ENCODE peak calls at places on chromosomes 13 and 19, in six cellular contexts. D is breast epithelium, F is mesenchymal stem cell, C is heart right ventricle, Y is transverse colon, G is MM.1S. M is an unnamed sample. For H3K27me3, the result is how much of the 10 kb centered on the place peaks cover.

GRCh38 chr19:55216461-55217198 is 7.3 kb upstream of the PTPRH start:
- DNase-seq in C (peak), F (peak), G (no peak), D (peak), Y (peak), M (peak)

GRCh38 chr19:29779921-29780320 is 31.9 kb upstream of the CCNE1 start:
- DNase-seq in D (no peak), G (no peak), Y (no peak), C (no peak), F (no peak), M (no peak)

GRCh38 chr19:1882089-1882785 is 3.1 kb downstream of the ABHD17A start:
- DNase-seq in D (no peak), C (no peak), Y (peak), G (no peak), F (no peak), M (no peak)

GRCh38 chr13:25310891-25311290 is 9.5 kb downstream of the NUP58 start:
- DNase-seq in C (no peak), D (no peak), Y (no peak), G (no peak), F (no peak), M (no peak)

GRCh38 chr19:3710265-3710812 is 2.2 kb downstream of the TJP3 start:
- DNase-seq in Y (peak), F (peak), C (peak), G (no peak), D (peak), M (peak)

GRCh38 chr13:36549771-36550170 is 117.5 kb downstream of the CCNA1 start:
- DNase-seq in F (no peak), G (no peak), C (no peak), Y (no peak), D (no peak), M (no peak)

GRCh38 chr19:52946322-52947310 is 16.1 kb downstream of the ZNF816 start:
- DNase-seq in G (no peak), D (peak), F (no peak), Y (peak), C (peak), M (no peak)

GRCh38 chr19:34228762-34229161 is 25.6 kb upstream of the GARRE1 start:
- DNase-seq in C (no peak), G (no peak), D (no peak), F (no peak), Y (no peak), M (no peak)

GRCh38 chr19:584240-585001 is 5.3 kb upstream of the HCN2 start:
- DNase-seq in C (peak), Y (peak), D (no peak), G (peak), F (peak), M (no peak)

GRCh38 chr19:53102701-53103140 is 501 bp downstream of the ZNF160 start:
- DNase-seq in Y (peak), C (peak), D (no peak), F (peak), G (no peak), M (no peak)

GRCh38 chr13:29594710-29595379 is 643 bp downstream of the SLC7A1 start:
- DNase-seq in F (peak), G (no peak), D (peak), Y (peak), C (peak), M (peak)

GRCh38 chr19:15616627-15617270 is 1.7 kb downstream of the CYP4F8 start:
- DNase-seq in F (no peak), Y (no peak), D (no peak), C (no peak), G (no peak), M (no peak)

GRCh38 chr13:20391597-20392452 is 133.8 kb downstream of the CRYL1 start:
- DNase-seq in Y (no peak), G (no peak), C (no peak), D (no peak), F (no peak), M (no peak)

GRCh38 chr13:97182065-97182890 is 39.9 kb upstream of the MBNL2 start:
- DNase-seq in F (no peak), G (no peak), Y (no peak), C (no peak), D (no peak), M (no peak)

GRCh38 chr19:2587001-2587719 is 111.2 kb downstream of the GADD45B start:
- DNase-seq in D (no peak), F (peak), C (no peak), G (no peak), Y (no peak), M (no peak)

GRCh38 chr13:28458604-28459003 is 36.3 kb downstream of the FLT1 start:
- DNase-seq in G (no peak), F (no peak), Y (no peak), C (no peak), D (no peak), M (no peak)

GRCh38 chr19:18856385-18857126 is 24.8 kb downstream of the UPF1 start:
- DNase-seq in F (no peak), C (no peak), G (no peak), Y (no peak), D (no peak), M (no peak)

GRCh38 chr19:5253403-5254110 is 87.1 kb downstream of the PTPRS start:
- DNase-seq in G (no peak), D (no peak), Y (no peak), C (no peak), F (no peak), M (no peak)

GRCh38 chr19:56995298-56995697 is 124.5 kb upstream of the USP29 start:
- DNase-seq in F (no peak), D (no peak), C (no peak), G (no peak), Y (no peak), M (no peak)

GRCh38 chr13:76934671-76935070 is 13.6 kb upstream of the ACOD1 start:
- DNase-seq in Y (no peak), C (no peak), G (no peak), F (no peak), D (no peak), M (no peak)

GRCh38 chr19:14023404-14024235 is 4.3 kb upstream of the RLN3 start:
- DNase-seq in F (peak), Y (peak), C (no peak), D (no peak), G (no peak), M (no peak)

GRCh38 chr13:43305416-43305815 is 282.0 kb downstream of the DNAJC15 start:
- DNase-seq in F (no peak), D (no peak), Y (no peak), C (no peak), G (no peak), M (no peak)

GRCh38 chr13:94967183-94968039 is 255.1 kb upstream of the SOX21 start:
- DNase-seq in G (peak), Y (no peak), C (no peak), D (no peak), F (peak), M (no peak)

GRCh38 chr19:34257559-34257924 is 3.2 kb downstream of the GARRE1 start:
- DNase-seq in D (no peak), F (no peak), C (no peak), Y (no peak), G (no peak), M (no peak)

GRCh38 chr13:59424661-59425060 is 739.1 kb downstream of the DIAPH3 start:
- DNase-seq in D (no peak), F (no peak), Y (no peak), C (no peak), G (no peak), M (no peak)

GRCh38 chr19:17248011-17248776 is 2.5 kb upstream of the NR2F6 start:
- DNase-seq in C (no peak), Y (peak), G (no peak), F (peak), D (no peak), M (no peak)

GRCh38 chr19:571127-571974 is 1.0 kb upstream of the BSG start:
- DNase-seq in C (no peak), G (peak), Y (peak), F (peak), D (peak), M (no peak)

GRCh38 chr13:28497143-28497876 is 2.4 kb upstream of the FLT1 start:
- DNase-seq in D (no peak), G (no peak), C (no peak), Y (no peak), F (no peak), M (no peak)

GRCh38 chr13:43964698-43965097 is 85.0 kb downstream of the LACC1 start:
- DNase-seq in D (no peak), C (no peak), G (no peak), Y (no peak), F (no peak), M (no peak)

DNA sequence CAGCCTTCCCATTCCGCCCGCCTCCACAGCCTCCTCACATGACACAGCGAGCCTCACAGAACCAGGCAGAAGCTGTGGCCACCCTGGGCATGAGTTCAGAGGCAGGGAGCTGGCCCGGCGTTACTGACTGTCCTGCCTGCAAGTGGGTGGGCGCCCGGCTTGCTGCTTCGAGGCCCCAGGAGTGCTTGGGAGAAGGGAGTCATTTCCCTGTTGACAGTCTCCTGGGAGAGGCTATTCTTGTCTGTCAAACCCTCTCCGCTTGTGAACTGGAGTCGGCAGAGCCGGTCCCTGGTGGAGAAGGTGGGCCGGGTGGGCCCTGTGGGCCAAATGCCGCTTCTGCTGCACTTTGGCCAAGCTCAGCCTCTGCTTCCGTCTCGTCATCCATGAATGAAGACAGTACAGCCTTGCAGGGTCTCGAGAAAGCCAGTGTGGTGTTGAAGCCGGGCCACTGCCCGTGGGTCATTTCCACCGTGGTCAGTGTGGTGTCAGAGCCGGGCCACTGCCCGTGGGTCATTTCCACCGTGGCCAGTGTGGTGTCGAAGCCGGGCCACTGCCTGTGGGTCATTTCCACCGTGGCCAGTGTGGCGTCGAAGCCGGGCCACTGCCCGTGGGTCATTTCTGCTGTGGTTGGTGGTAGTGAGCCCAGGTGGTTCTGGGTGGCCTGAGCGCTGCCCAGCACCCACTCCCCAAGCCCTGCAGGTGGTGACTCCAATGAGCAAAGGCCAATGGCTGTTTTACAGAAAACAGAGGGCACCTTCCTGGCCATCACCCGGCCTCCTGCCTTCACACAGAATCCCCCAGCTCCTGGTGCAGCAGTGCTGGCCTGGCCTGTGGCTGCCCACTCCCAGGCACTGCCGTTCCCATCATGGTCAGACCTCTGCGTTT is 13.5 kb upstream of the F7 start:
- DNase-seq in C (no peak), G (no peak), F (no peak), Y (no peak), D (no peak), M (no peak)
- H3K27me3 ChIP-seq in C (under half), G (half or more), F (under half), Y (under half), D (under half), M (under half)

DNA sequence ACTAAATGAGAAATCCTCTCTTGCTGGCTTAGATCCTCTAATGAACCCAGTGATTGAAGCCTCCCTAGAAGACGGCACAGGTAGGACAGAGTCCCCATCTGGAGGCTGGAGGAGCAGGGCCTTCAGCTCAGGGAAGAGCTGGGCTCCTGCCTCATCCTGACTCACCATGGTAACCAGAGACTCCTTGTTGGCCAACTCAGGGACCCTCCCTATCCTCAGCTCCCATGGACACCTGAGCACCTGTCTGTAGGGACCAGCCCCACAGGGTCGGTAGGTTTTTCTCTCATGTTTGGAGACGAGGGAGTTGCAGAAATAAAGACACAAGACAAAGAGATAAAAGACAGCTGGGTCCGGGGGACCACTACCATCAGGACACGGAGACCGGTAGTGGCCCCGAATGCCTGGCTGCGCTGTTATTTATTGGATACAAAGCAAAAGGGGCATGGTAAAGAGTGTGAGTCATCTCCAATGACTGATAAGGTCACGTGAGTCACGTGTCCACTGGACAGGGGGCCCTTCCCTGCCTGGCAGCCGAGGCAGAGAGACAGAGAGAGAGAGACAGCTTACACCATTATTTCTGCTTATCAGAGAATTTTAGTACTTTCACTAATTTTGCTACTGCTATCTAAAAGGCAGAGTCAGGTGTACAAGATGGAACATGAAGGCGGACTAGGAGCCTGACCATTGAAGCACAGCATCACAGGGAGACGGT is 26.6 kb downstream of the SIGLEC7 start:
- DNase-seq in C (no peak), G (no peak), Y (no peak), F (no peak), D (no peak), M (no peak)
- H3K27me3 ChIP-seq in C (under half), G (under half), Y (under half), F (under half), D (under half), M (under half)

GRCh38 chr19:9967326-9967725 is 31.0 kb upstream of the OLFM2 start:
- DNase-seq in Y (no peak), F (no peak), D (no peak), C (no peak), G (no peak), M (no peak)
- H3K27me3 ChIP-seq in Y (under half), F (under half), D (under half), C (half or more), G (half or more), M (under half)

DNA sequence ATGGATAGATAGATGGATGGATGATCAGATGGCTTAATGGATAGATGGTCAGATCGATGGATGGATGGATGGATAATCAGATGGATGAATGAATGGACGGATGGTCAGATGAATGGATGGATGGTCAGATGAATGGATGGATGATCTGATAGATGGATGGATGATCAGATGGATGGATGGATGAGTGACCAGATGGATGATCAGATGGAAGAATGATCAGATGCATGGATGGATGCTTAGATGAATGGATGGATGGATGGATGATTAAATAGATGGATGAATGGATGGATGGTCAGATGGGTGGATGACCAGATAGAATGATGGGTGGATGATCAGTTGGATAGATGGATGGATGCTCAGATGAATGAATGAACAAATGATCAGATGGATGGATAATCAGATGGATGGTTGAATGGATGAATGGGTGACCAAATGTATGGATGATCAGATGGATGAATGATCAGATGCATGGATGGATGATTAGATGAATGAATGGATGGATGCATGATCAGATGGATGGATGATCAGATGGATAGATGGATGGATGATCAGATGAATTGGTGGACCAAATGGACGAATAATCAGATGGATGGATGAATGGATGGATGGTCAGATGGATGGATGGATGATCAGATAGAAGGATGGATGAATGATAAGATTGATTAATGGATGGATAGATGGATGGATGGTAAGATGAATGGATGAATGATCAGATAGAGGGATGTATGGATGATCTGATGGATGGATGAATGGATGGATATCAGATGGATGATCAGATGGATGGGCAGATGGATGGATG is 205.1 kb downstream of the TEX29 start:
- DNase-seq in D (no peak), Y (no peak), G (no peak), F (no peak), C (no peak), M (no peak)
- H3K27me3 ChIP-seq in D (under half), Y (under half), G (under half), F (under half), C (under half), M (under half)

GRCh38 chr13:74158028-74158427 is 23.8 kb upstream of the KLF12 start:
- DNase-seq in C (peak), F (no peak), G (no peak), Y (no peak), D (no peak), M (no peak)
- H3K27me3 ChIP-seq in C (under half), F (under half), G (under half), Y (under half), D (under half), M (under half)

GRCh38 chr13:83881031-83881727 is 1.1 kb downstream of the SLITRK1 start:
- DNase-seq in G (no peak), Y (no peak), F (no peak), C (no peak), D (no peak), M (no peak)
- H3K27me3 ChIP-seq in G (under half), Y (under half), F (under half), C (half or more), D (half or more), M (under half)

GRCh38 chr13:21463424-21463823 is 4.3 kb upstream of the ZDHHC20 start:
- DNase-seq in G (no peak), D (no peak), Y (no peak), F (no peak), C (no peak), M (no peak)

GRCh38 chr13:21470785-21471184 is 11.7 kb upstream of the ZDHHC20 start:
- DNase-seq in D (no peak), G (no peak), Y (no peak), C (no peak), F (no peak), M (no peak)

GRCh38 chr13:21466527-21466926 is 7.4 kb upstream of the ZDHHC20 start:
- DNase-seq in F (no peak), C (no peak), D (no peak), Y (no peak), G (no peak), M (no peak)

DNA sequence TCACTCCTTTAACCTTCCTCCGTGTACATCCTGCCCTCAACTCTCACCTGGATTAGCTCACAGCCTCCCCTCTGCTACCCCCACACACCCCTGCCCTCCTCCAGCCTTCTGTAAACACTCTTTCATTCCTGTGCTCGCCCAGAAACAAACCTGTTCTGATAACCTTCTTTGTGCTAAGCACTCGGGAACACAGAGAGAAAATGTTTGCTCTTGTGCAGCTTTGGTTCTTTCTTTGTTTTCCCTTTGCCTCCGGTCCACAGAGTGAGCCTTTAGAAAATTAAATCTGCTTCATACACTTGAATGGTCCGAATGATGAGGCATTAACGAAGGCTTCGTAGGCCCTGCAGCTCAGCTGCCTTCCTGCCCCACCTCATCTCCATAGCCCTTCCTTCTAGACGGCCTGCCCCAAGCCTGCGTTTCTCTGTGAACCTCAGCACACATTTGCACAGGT is 6.6 kb upstream of the ZDHHC20 start:
- DNase-seq in C (no peak), D (no peak), G (no peak), F (no peak), Y (peak), M (no peak)
- H3K27me3 ChIP-seq in C (under half), D (under half), G (under half), F (under half), Y (under half), M (under half)

M was measured in tibial nerve.